ENCODE peak calls at places on chromosomes 12 and 14, in five cellular contexts. C is fibroblast of mammary gland, J is GM12878, V is tibial artery, N is ovary. F is an unnamed sample.

GRCh38 chr14:62722406-62722805 is 322.9 kb downstream of the KCNH5 start:
- DNase-seq in C (no peak), J (no peak), V (no peak), N (no peak), F (no peak)

GRCh38 chr14:101055106-101055662 is 151.7 kb upstream of the RTL1 start:
- DNase-seq in C (peak), J (no peak), V (no peak), N (no peak), F (no peak)

GRCh38 chr12:92412931-92413685 is 267.5 kb upstream of the BTG1 start:
- DNase-seq in C (no peak), J (no peak), V (no peak), N (no peak), F (no peak)

GRCh38 chr12:96192926-96193573 is 1.1 kb upstream of the ELK3 start:
- DNase-seq in C (no peak), J (no peak), V (no peak), N (no peak), F (no peak)

GRCh38 chr14:46399049-46399448 is 252.5 kb downstream of the RPL10L start:
- DNase-seq in C (no peak), J (no peak), V (no peak), N (no peak), F (no peak)

GRCh38 chr12:2364566-2365165 is 311.9 kb downstream of the CACNA1C start:
- DNase-seq in C (no peak), J (no peak), V (no peak), N (no peak), F (no peak)

GRCh38 chr12:13404631-13405473 is 208.3 kb downstream of the EMP1 start:
- DNase-seq in C (no peak), J (no peak), V (no peak), N (no peak), F (no peak)

GRCh38 chr12:76183459-76184186 is 99.1 kb upstream of the NAP1L1 start:
- DNase-seq in C (peak), J (peak), V (no peak), N (no peak), F (peak)

GRCh38 chr12:55840581-55841351 is 2.0 kb downstream of the MMP19 start:
- DNase-seq in C (no peak), J (no peak), V (peak), N (no peak), F (no peak)

GRCh38 chr12:82279597-82279996 is 78.6 kb downstream of the CCDC59 start:
- DNase-seq in C (no peak), J (no peak), V (no peak), N (no peak), F (no peak)

GRCh38 chr12:123006977-123007376 is 26.5 kb downstream of the ARL6IP4 start:
- DNase-seq in C (no peak), J (no peak), V (no peak), N (no peak), F (peak)

GRCh38 chr12:117063162-117063911 is 35.9 kb downstream of the TESC start:
- DNase-seq in C (no peak), J (peak), V (no peak), N (no peak), F (no peak)

GRCh38 chr12:90262261-90262660 is 553.6 kb upstream of the ATP2B1 start:
- DNase-seq in C (peak), J (no peak), V (no peak), N (no peak), F (peak)

GRCh38 chr12:77339610-77340009 is 274.2 kb upstream of the E2F7 start:
- DNase-seq in C (peak), J (no peak), V (no peak), N (no peak), F (peak)

GRCh38 chr14:102318781-102319276 is 717 bp upstream of the ZNF839 start:
- DNase-seq in C (no peak), J (no peak), V (no peak), N (peak), F (no peak)

GRCh38 chr14:102317564-102318248 is 1.8 kb upstream of the ZNF839 start:
- DNase-seq in C (peak), J (no peak), V (no peak), N (no peak), F (no peak)

GRCh38 chr14:102314242-102315011 is 5.1 kb upstream of the ZNF839 start:
- DNase-seq in C (peak), J (no peak), V (peak), N (peak), F (peak)

GRCh38 chr14:102316746-102317563 is 2.6 kb upstream of the ZNF839 start:
- DNase-seq in C (peak), J (peak), V (peak), N (peak), F (peak)

GRCh38 chr14:102316048-102316745 is 3.3 kb upstream of the ZNF839 start:
- DNase-seq in C (peak), J (no peak), V (peak), N (peak), F (peak)
- H3K4me3 ChIP-seq in C (peak), J (peak), V (peak), N (peak), F (peak)

GRCh38 chr14:95336192-95336760 is 16.6 kb upstream of the CLMN start:
- DNase-seq in C (no peak), J (no peak), V (no peak), N (no peak), F (no peak)
- TF ChIP-seq CTCF in C (no peak), J (no peak), V (no peak), N (no peak), F (no peak)

GRCh38 chr14:81323094-81323493 is 77.0 kb downstream of the STON2 start:
- DNase-seq in C (no peak), J (no peak), V (no peak), N (no peak), F (no peak)
- H3K4me3 ChIP-seq in C (no peak), J (no peak), V (no peak), N (no peak), F (no peak)

GRCh38 chr12:52539024-52539820 is 13.7 kb downstream of the KRT71 start:
- DNase-seq in C (peak), J (no peak), V (no peak), N (no peak), F (peak)

GRCh38 chr12:52534482-52534881 is 14.3 kb upstream of the KRT5 start:
- DNase-seq in C (no peak), J (no peak), V (no peak), N (no peak), F (no peak)

GRCh38 chr12:52533686-52534470 is 13.7 kb upstream of the KRT5 start:
- DNase-seq in C (no peak), J (no peak), V (peak), N (no peak), F (no peak)

GRCh38 chr12:52539821-52540173 is 13.1 kb downstream of the KRT71 start:
- DNase-seq in C (no peak), J (no peak), V (no peak), N (no peak), F (no peak)

DNA sequence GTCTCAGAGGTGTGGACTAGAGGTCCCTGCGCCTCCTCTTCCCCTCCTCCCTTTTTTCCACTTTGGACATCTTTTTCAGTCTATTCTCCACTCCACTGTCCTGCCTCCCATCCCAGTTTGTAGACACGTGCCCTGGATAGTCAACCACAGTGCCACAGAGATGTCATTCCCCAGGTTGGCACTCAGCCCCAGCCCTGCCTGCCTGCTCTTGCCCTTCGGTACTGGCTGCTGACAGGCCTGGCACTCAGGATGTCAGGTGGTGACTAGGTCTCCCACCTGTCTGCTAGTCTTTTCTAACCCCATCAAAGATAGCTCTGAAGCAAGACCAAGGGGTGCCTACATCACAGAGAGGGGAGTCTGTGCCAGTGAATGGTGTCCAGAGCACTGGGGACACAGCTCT is 15.8 kb downstream of the KRT71 start:
- DNase-seq in C (no peak), J (no peak), V (no peak), N (no peak), F (no peak)
- TF ChIP-seq CTCF in C (no peak), J (no peak), V (no peak), N (no peak), F (no peak)

GRCh38 chr12:46299846-46300245 is 31.0 kb upstream of the SLC38A1 start:
- DNase-seq in C (no peak), J (no peak), V (no peak), N (no peak), F (no peak)

GRCh38 chr12:46300906-46301305 is 32.1 kb upstream of the SLC38A1 start:
- DNase-seq in C (peak), J (no peak), V (no peak), N (no peak), F (no peak)

GRCh38 chr12:46292754-46293402 is 24.0 kb upstream of the SLC38A1 start:
- DNase-seq in C (peak), J (no peak), V (no peak), N (no peak), F (peak)

DNA sequence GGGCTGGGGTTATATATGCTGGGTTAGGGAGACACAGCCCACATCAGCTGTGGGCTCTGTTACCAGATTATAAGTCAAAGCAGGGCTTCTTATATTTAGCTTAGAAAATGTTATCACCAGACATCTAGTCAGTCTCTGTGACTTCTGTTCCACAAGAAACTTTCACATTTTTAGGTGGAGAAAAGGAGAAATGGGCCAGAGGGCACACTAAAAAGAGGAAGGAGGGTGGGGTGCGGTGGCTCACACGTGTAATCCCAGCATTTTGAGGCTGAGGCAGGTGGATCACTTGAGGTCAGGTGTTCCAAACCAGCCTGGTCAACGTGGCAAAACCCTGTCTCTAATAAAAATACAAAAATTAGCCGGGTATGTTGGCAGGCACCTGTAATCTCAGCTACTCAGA is 28.0 kb upstream of the SLC38A1 start:
- DNase-seq in C (no peak), J (no peak), V (no peak), N (no peak), F (no peak)
- H3K4me3 ChIP-seq in C (no peak), J (no peak), V (no peak), N (no peak), F (no peak)

GRCh38 chr12:114166360-114166759 is 200.2 kb upstream of the RBM19 start:
- DNase-seq in C (peak), J (no peak), V (no peak), N (no peak), F (peak)
- TF ChIP-seq CTCF in C (peak), J (peak), V (peak), N (no peak), F (peak)